ENCODE peak calls at places on chromosomes 11 and 22, in four cellular contexts. One of them, this sample, is unnamed.

GRCh38 chr22:30004689-30005088 is 75.6 kb upstream of the HORMAD2 start:
- DNase-seq in glutamatergic neuron: no peak
- DNase-seq in heart right ventricle: peak
- DNase-seq in mammary epithelial cell: no peak
- DNase-seq in this sample: no peak

GRCh38 chr11:76614471-76615183 is 55.9 kb downstream of the LRRC32 start:
- DNase-seq in glutamatergic neuron: no peak
- DNase-seq in mammary epithelial cell: no peak
- DNase-seq in heart right ventricle: peak
- DNase-seq in this sample: no peak

GRCh38 chr11:133146697-133147306 is 385.5 kb downstream of the OPCML start:
- DNase-seq in mammary epithelial cell: no peak
- DNase-seq in glutamatergic neuron: no peak
- DNase-seq in heart right ventricle: no peak
- DNase-seq in this sample: no peak

GRCh38 chr11:122604626-122605025 is 50.9 kb upstream of the UBASH3B start:
- DNase-seq in glutamatergic neuron: no peak
- DNase-seq in heart right ventricle: no peak
- DNase-seq in mammary epithelial cell: no peak
- DNase-seq in this sample: no peak

GRCh38 chr22:17695986-17696385 is 57.4 kb downstream of the BCL2L13 start:
- DNase-seq in mammary epithelial cell: no peak
- DNase-seq in glutamatergic neuron: no peak
- DNase-seq in heart right ventricle: no peak
- DNase-seq in this sample: no peak

GRCh38 chr11:113446938-113447337 is 28.3 kb downstream of the DRD2 start:
- DNase-seq in glutamatergic neuron: peak
- DNase-seq in heart right ventricle: no peak
- DNase-seq in mammary epithelial cell: peak
- DNase-seq in this sample: no peak

GRCh38 chr22:29994941-29995340 is 85.3 kb upstream of the HORMAD2 start:
- DNase-seq in glutamatergic neuron: no peak
- DNase-seq in mammary epithelial cell: no peak
- DNase-seq in heart right ventricle: no peak
- DNase-seq in this sample: no peak

GRCh38 chr11:64742940-64743590 is 877 bp downstream of the RASGRP2 start:
- DNase-seq in mammary epithelial cell: peak
- DNase-seq in glutamatergic neuron: peak
- DNase-seq in heart right ventricle: peak
- DNase-seq in this sample: no peak

GRCh38 chr11:33633251-33634003 is 67.2 kb downstream of the C11orf91 start:
- DNase-seq in mammary epithelial cell: peak
- DNase-seq in glutamatergic neuron: no peak
- DNase-seq in heart right ventricle: no peak
- DNase-seq in this sample: peak

GRCh38 chr22:22508274-22509176 is at the start of gene ZNF280B:
- DNase-seq in mammary epithelial cell: peak
- DNase-seq in heart right ventricle: peak
- DNase-seq in glutamatergic neuron: peak
- DNase-seq in this sample: peak

GRCh38 chr11:124676386-124676785 is 2.7 kb downstream of the SPA17 start:
- DNase-seq in heart right ventricle: peak
- DNase-seq in mammary epithelial cell: no peak
- DNase-seq in glutamatergic neuron: no peak
- DNase-seq in this sample: peak

GRCh38 chr11:13445588-13445987 is 17.4 kb downstream of the BTBD10 start:
- DNase-seq in mammary epithelial cell: no peak
- DNase-seq in heart right ventricle: no peak
- DNase-seq in glutamatergic neuron: no peak
- DNase-seq in this sample: no peak

GRCh38 chr22:30610299-30610698 is 3.3 kb downstream of the TCN2 start:
- DNase-seq in mammary epithelial cell: no peak
- DNase-seq in glutamatergic neuron: no peak
- DNase-seq in heart right ventricle: no peak
- DNase-seq in this sample: no peak

GRCh38 chr11:57464343-57465181 is 4.2 kb downstream of the RTN4RL2 start:
- DNase-seq in glutamatergic neuron: peak
- DNase-seq in mammary epithelial cell: peak
- DNase-seq in heart right ventricle: no peak
- DNase-seq in this sample: no peak

GRCh38 chr11:117910525-117910924 is 18.7 kb downstream of the TMPRSS13 start:
- DNase-seq in mammary epithelial cell: no peak
- DNase-seq in glutamatergic neuron: no peak
- DNase-seq in heart right ventricle: no peak
- DNase-seq in this sample: no peak

GRCh38 chr22:45783021-45783420 is 111.4 kb downstream of the ATXN10 start:
- DNase-seq in mammary epithelial cell: no peak
- DNase-seq in heart right ventricle: no peak
- DNase-seq in glutamatergic neuron: no peak
- DNase-seq in this sample: no peak

GRCh38 chr22:44622147-44622427 is 79.9 kb upstream of the PRR5 start:
- DNase-seq in heart right ventricle: no peak
- DNase-seq in mammary epithelial cell: no peak
- DNase-seq in glutamatergic neuron: peak
- DNase-seq in this sample: no peak
- TF ChIP-seq CTCF in heart right ventricle: no peak
- TF ChIP-seq CTCF in mammary epithelial cell: no peak
- TF ChIP-seq CTCF in glutamatergic neuron: no peak
- TF ChIP-seq CTCF in this sample: no peak

GRCh38 chr11:43567396-43567975 is 113.1 kb upstream of the HSD17B12 start:
- DNase-seq in mammary epithelial cell: no peak
- DNase-seq in heart right ventricle: no peak
- DNase-seq in glutamatergic neuron: no peak
- DNase-seq in this sample: peak
- TF ChIP-seq CTCF in mammary epithelial cell: peak
- TF ChIP-seq CTCF in heart right ventricle: peak
- TF ChIP-seq CTCF in glutamatergic neuron: peak
- TF ChIP-seq CTCF in this sample: peak

DNA sequence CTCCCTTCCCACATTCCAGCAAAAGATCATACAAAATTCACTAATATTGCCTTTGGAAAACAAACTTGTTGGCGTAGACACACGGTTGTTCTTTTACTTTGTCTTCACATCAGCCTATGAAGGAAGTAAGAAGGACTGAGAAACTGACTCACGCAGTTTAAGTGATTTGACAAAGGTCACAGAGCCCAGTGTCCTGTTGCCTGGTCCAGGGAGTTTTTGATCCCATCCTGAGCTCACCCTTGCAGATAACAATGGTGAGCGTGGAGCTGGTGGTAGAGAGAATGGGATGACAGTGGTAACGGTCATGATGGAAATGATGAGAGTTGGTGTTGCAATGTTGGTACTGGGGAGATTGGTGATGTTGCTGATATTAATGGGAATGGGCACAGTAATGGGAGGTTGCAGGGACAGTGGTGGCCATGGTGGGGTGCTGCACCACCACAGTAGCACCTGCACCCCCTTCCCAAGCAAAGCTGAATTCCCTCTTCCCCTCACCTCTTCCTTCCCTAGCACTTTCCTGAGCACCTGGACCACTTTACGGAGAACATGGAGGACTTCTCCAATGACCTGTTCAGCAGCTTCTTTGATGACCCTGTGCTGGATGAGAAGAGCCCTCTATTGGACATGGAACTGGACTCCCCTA is 22.1 kb downstream of the CREB3L1 start:
- DNase-seq in mammary epithelial cell: no peak
- DNase-seq in heart right ventricle: no peak
- DNase-seq in glutamatergic neuron: no peak
- DNase-seq in this sample: peak
- TF ChIP-seq CTCF in mammary epithelial cell: no peak
- TF ChIP-seq CTCF in heart right ventricle: no peak
- TF ChIP-seq CTCF in glutamatergic neuron: no peak
- TF ChIP-seq CTCF in this sample: peak

DNA sequence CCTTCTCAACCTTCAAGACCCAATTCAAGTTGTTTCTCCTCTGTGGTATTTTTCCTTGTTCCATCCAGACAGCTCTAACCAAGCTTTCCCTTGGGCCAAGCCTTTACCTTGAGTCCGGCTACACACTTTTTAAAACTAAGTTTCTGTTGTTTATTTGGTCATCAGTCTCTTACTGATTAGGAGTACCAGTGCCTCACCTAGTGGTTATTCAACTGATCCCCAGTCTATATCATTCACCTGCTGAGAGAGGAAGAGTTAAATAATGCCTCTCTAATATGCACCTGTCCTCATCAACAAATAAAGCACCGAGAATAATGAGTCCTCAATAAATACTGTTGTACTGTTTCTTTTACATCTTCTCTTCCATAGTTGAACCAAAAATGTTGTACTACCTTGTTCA is 160.8 kb downstream of the MSANTD4 start:
- DNase-seq in mammary epithelial cell: no peak
- DNase-seq in glutamatergic neuron: no peak
- DNase-seq in heart right ventricle: no peak
- DNase-seq in this sample: no peak
- TF ChIP-seq CTCF in mammary epithelial cell: peak
- TF ChIP-seq CTCF in glutamatergic neuron: no peak
- TF ChIP-seq CTCF in heart right ventricle: no peak
- TF ChIP-seq CTCF in this sample: peak

GRCh38 chr22:41096391-41096790 is 4.0 kb downstream of the EP300 start:
- DNase-seq in mammary epithelial cell: no peak
- DNase-seq in glutamatergic neuron: no peak
- DNase-seq in heart right ventricle: no peak
- DNase-seq in this sample: no peak

GRCh38 chr22:41092847-41093371 is 517 bp downstream of the EP300 start:
- DNase-seq in glutamatergic neuron: peak
- DNase-seq in heart right ventricle: no peak
- DNase-seq in mammary epithelial cell: peak
- DNase-seq in this sample: peak

GRCh38 chr22:41094036-41094435 is 1.6 kb downstream of the EP300 start:
- DNase-seq in heart right ventricle: no peak
- DNase-seq in glutamatergic neuron: peak
- DNase-seq in mammary epithelial cell: peak
- DNase-seq in this sample: peak

GRCh38 chr22:41091139-41092022 is 1.0 kb upstream of the EP300 start:
- DNase-seq in glutamatergic neuron: peak
- DNase-seq in heart right ventricle: peak
- DNase-seq in mammary epithelial cell: peak
- DNase-seq in this sample: peak

DNA sequence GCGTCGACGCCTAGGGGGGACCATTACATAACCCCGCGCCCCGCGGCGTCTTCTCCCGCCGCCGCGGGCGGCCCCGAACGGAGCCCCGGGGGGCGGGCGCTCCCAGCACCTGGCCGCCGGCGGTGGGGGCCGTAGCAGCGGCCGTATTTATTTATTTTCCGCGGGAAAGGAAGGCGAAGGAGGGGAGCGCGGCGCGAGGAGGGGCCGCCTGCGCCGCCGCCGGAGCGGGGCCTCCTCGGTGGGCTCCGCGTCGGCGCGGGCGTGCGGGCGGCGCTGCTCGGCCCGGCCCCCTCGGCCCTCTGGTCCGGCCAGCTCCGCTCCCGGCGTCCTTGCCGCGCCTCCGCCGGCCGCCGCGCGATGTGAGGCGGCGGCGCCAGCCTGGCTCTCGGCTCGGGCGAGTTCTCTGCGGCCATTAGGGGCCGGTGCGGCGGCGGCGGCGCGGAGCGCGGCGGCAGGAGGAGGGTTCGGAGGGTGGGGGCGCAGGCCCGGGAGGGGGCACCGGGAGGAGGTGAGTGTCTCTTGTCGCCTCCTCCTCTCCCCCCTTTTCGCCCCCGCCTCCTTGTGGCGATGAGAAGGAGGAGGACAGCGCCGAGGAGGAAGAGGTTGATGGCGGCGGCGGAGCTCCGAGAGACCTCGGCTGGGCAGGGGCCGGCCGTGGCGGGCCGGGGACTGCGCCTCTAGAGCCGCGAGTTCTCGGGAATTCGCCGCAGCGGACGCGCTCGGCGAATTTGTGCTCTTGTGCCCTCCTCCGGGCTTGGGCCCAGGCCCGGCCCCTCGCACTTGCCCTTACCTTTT is at the start of gene EP300:
- DNase-seq in glutamatergic neuron: peak
- DNase-seq in heart right ventricle: peak
- DNase-seq in mammary epithelial cell: peak
- DNase-seq in this sample: peak
- TF ChIP-seq CTCF in glutamatergic neuron: peak
- TF ChIP-seq CTCF in heart right ventricle: no peak
- TF ChIP-seq CTCF in mammary epithelial cell: peak
- TF ChIP-seq CTCF in this sample: peak

GRCh38 chr11:8317164-8317563 is 53.5 kb upstream of the LMO1 start:
- DNase-seq in mammary epithelial cell: no peak
- DNase-seq in heart right ventricle: no peak
- DNase-seq in glutamatergic neuron: no peak
- DNase-seq in this sample: no peak

GRCh38 chr11:8323161-8323935 is 59.7 kb upstream of the LMO1 start:
- DNase-seq in glutamatergic neuron: no peak
- DNase-seq in heart right ventricle: no peak
- DNase-seq in mammary epithelial cell: no peak
- DNase-seq in this sample: no peak

GRCh38 chr11:8321876-8322275 is 58.2 kb upstream of the LMO1 start:
- DNase-seq in heart right ventricle: no peak
- DNase-seq in glutamatergic neuron: no peak
- DNase-seq in mammary epithelial cell: no peak
- DNase-seq in this sample: no peak

GRCh38 chr11:8315463-8315862 is 51.8 kb upstream of the LMO1 start:
- DNase-seq in glutamatergic neuron: no peak
- DNase-seq in heart right ventricle: no peak
- DNase-seq in mammary epithelial cell: no peak
- DNase-seq in this sample: no peak

GRCh38 chr11:8318536-8318935 is 54.9 kb upstream of the LMO1 start:
- DNase-seq in heart right ventricle: no peak
- DNase-seq in mammary epithelial cell: no peak
- DNase-seq in glutamatergic neuron: peak
- DNase-seq in this sample: no peak
- TF ChIP-seq CTCF in heart right ventricle: no peak
- TF ChIP-seq CTCF in mammary epithelial cell: peak
- TF ChIP-seq CTCF in glutamatergic neuron: peak
- TF ChIP-seq CTCF in this sample: peak

DNA sequence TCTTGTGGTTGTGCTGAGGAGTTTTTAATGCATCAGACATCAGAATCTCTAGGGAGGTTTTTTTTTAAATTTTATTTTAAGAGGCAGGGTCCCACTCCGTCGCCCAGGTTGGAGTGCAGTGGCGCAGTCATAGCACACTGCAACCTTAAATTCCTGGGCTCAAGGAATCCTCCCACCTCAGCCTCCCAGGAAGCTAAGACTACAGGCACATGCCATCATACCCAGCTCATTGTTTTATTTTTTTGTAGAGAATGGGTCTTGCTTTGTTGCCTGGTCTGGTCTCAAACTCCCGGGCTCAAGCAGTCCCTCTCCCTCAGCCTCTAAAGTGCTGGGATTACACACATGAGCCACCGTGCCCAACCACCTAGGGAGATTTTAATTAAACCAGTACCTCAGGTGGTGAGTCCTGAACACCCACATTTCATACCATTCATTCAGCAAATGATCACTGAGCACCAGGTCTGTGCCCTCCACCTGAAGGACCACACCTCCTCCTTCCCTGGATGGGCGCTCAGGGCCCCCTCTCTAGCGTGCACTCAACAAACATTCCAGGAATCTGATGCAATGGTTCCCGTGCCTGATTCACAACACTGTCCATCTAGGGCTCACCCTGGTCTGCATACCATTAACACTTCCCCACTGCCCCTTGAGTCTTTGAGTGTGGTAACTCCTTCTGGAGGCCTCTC is 9.5 kb upstream of the MYH9 start:
- DNase-seq in glutamatergic neuron: no peak
- DNase-seq in heart right ventricle: no peak
- DNase-seq in mammary epithelial cell: no peak
- DNase-seq in this sample: peak
- TF ChIP-seq CTCF in glutamatergic neuron: no peak
- TF ChIP-seq CTCF in heart right ventricle: no peak
- TF ChIP-seq CTCF in mammary epithelial cell: no peak
- TF ChIP-seq CTCF in this sample: no peak